ENCODE peak calls at places on chromosomes 6 and 20, in five cellular contexts. M is OCI-LY7, T is stomach, E is hepatocyte, J is psoas muscle. I is an unnamed sample.
A peak's percentile ranks its signal among the peaks of the same experiment; 100 is the strongest.

GRCh38 chr6:167683028-167683862 is 143.5 kb upstream of the AFDN start:
- DNase-seq in M (no peak), T (peak; percentile 38), E (peak; percentile 85), J (peak; percentile 50), I (no peak)

GRCh38 chr20:36541227-36542018 is at the start of gene MYL9:
- DNase-seq in J (peak; percentile 90), T (peak; percentile 85), M (no peak), E (peak; percentile 90), I (no peak)

GRCh38 chr6:148819852-148820251 is 73.0 kb downstream of the UST start:
- DNase-seq in T (no peak), E (no peak), M (no peak), J (no peak), I (no peak)

GRCh38 chr6:56671651-56672461 is 29.2 kb upstream of the DST start:
- DNase-seq in M (no peak), E (peak; percentile 48), T (no peak), J (peak; percentile 39), I (no peak)

GRCh38 chr6:18171861-18172260 is 16.6 kb downstream of the KDM1B start:
- DNase-seq in E (no peak), J (no peak), T (no peak), M (no peak), I (no peak)

GRCh38 chr20:46967647-46968046 is 73.0 kb downstream of the EYA2 start:
- DNase-seq in M (no peak), T (no peak), J (no peak), E (no peak), I (no peak)

GRCh38 chr6:114008331-114008730 is 37.4 kb upstream of the HDAC2 start:
- DNase-seq in E (no peak), M (no peak), J (no peak), T (no peak), I (no peak)

GRCh38 chr6:36862164-36862847 is 12.3 kb downstream of the PPIL1 start:
- DNase-seq in E (no peak), J (no peak), T (no peak), M (no peak), I (no peak)

GRCh38 chr20:1929460-1929859 is 34.3 kb downstream of the SIRPA start:
- DNase-seq in E (no peak), T (no peak), J (no peak), M (no peak), I (no peak)

GRCh38 chr20:14193885-14194284 is 143.5 kb downstream of the FLRT3 start:
- DNase-seq in J (no peak), E (no peak), T (no peak), M (no peak), I (no peak)

GRCh38 chr20:13220194-13220856 is 749 bp upstream of the ISM1 start:
- DNase-seq in J (peak; percentile 69), E (peak; percentile 53), T (peak; percentile 27), M (no peak), I (no peak)

GRCh38 chr20:38181971-38182370 is 16.9 kb upstream of the TGM2 start:
- DNase-seq in M (no peak), T (no peak), J (no peak), E (no peak), I (no peak)

GRCh38 chr6:93163146-93163545 is 256.2 kb downstream of the EPHA7 start:
- DNase-seq in M (no peak), J (no peak), T (no peak), E (no peak), I (no peak)

GRCh38 chr6:49576618-49577017 is 26.1 kb downstream of the C6orf141 start:
- DNase-seq in J (no peak), E (peak; percentile 26), M (no peak), T (no peak), I (no peak)

GRCh38 chr20:57570145-57570850 is 9.4 kb downstream of the PCK1 start:
- DNase-seq in M (no peak), T (no peak), E (no peak), J (no peak), I (no peak)

GRCh38 chr6:72657798-72658197 is 35.9 kb downstream of the KCNQ5 start:
- DNase-seq in J (no peak), T (no peak), M (no peak), E (no peak), I (no peak)

GRCh38 chr20:43667341-43668132 is 623 bp downstream of the MYBL2 start:
- DNase-seq in M (peak; percentile 84), E (no peak), T (no peak), J (no peak), I (no peak)

GRCh38 chr6:82270791-82271392 is 23.3 kb upstream of the IBTK start:
- DNase-seq in T (no peak), M (peak; percentile 52), E (peak; percentile 32), J (no peak), I (no peak)

GRCh38 chr20:9390441-9390840 is 123.9 kb upstream of the LAMP5 start:
- DNase-seq in T (no peak), E (no peak), J (no peak), M (no peak), I (no peak)

GRCh38 chr20:9392892-9393857 is 121.2 kb upstream of the LAMP5 start:
- DNase-seq in J (peak; percentile 54), T (peak; percentile 67), M (peak; percentile 19), E (peak; percentile 61), I (peak; percentile 32)

GRCh38 chr20:9389321-9389720 is 125.1 kb upstream of the LAMP5 start:
- DNase-seq in J (no peak), M (no peak), E (peak; percentile 45), T (peak; percentile 44), I (no peak)

GRCh38 chr20:9388160-9388825 is 126.1 kb upstream of the LAMP5 start:
- DNase-seq in T (no peak), M (no peak), E (no peak), J (no peak), I (no peak)

GRCh38 chr20:9388826-9389187 is 125.6 kb upstream of the LAMP5 start:
- DNase-seq in M (no peak), J (no peak), E (no peak), T (no peak), I (no peak)
- TF ChIP-seq CTCF in M (no peak), J (no peak), E (no peak), T (no peak), I (no peak)

GRCh38 chr6:3201388-3201787 is 26.1 kb downstream of the TUBB2B start:
- DNase-seq in M (no peak), J (no peak), T (no peak), E (no peak), I (no peak)
- H3K4me3 ChIP-seq in M (no peak overlapping the region), J (no peak overlapping the region), T (no peak overlapping the region), E (no peak overlapping the region), I (no peak overlapping the region)

GRCh38 chr20:52312131-52312729 is 120.7 kb upstream of the ZFP64 start:
- DNase-seq in J (no peak), M (peak; percentile 69), E (peak; percentile 79), T (peak; percentile 35), I (peak; percentile 37)
- TF ChIP-seq CTCF in J (peak; percentile 53), M (peak; percentile 92), E (peak; percentile 76), T (peak; percentile 54), I (peak; percentile 79)

GRCh38 chr6:7119272-7119801 is 11.6 kb downstream of the RREB1 start:
- DNase-seq in J (no peak), E (no peak), T (no peak), M (no peak), I (no peak)
- H3K4me3 ChIP-seq in J (no peak overlapping the region), E (no peak overlapping the region), T (no peak overlapping the region), M (no peak overlapping the region), I (no peak overlapping the region)

I was measured in LNCaP clone FGC.